ENCODE peak calls at places on chromosomes 2 and 18, in seven cellular contexts. One of them, this sample, is unnamed.

GRCh38 chr2:3491306-3491705 is 28.0 kb downstream of the ADI1 start:
- DNase-seq in KBM-7: no peak
- DNase-seq in M059J: no peak
- DNase-seq in activated CD8-positive, alpha-beta memory T cell treated with anti-CD3 and anti-CD28 coated beads, Interleukin-2, amount 50 U/mL, for 4 hours: no peak
- DNase-seq in effector memory CD4-positive, alpha-beta T cell: no peak
- DNase-seq in neuronal stem cell: no peak
- DNase-seq in NCI-H774: no peak
- DNase-seq in this sample: no peak

GRCh38 chr2:83081835-83082522 is 1377.1 kb downstream of the SUCLG1 start:
- DNase-seq in KBM-7: peak
- DNase-seq in M059J: peak
- DNase-seq in activated CD8-positive, alpha-beta memory T cell treated with anti-CD3 and anti-CD28 coated beads, Interleukin-2, amount 50 U/mL, for 4 hours: no peak
- DNase-seq in effector memory CD4-positive, alpha-beta T cell: no peak
- DNase-seq in neuronal stem cell: no peak
- DNase-seq in NCI-H774: peak
- DNase-seq in this sample: peak

GRCh38 chr18:32803571-32803970 is 30.7 kb upstream of the KLHL14 start:
- DNase-seq in KBM-7: no peak
- DNase-seq in M059J: no peak
- DNase-seq in activated CD8-positive, alpha-beta memory T cell treated with anti-CD3 and anti-CD28 coated beads, Interleukin-2, amount 50 U/mL, for 4 hours: no peak
- DNase-seq in effector memory CD4-positive, alpha-beta T cell: no peak
- DNase-seq in neuronal stem cell: peak
- DNase-seq in NCI-H774: no peak
- DNase-seq in this sample: no peak

GRCh38 chr2:23622966-23623665 is 238.1 kb downstream of the KLHL29 start:
- DNase-seq in KBM-7: no peak
- DNase-seq in M059J: no peak
- DNase-seq in activated CD8-positive, alpha-beta memory T cell treated with anti-CD3 and anti-CD28 coated beads, Interleukin-2, amount 50 U/mL, for 4 hours: no peak
- DNase-seq in effector memory CD4-positive, alpha-beta T cell: no peak
- DNase-seq in neuronal stem cell: no peak
- DNase-seq in NCI-H774: no peak
- DNase-seq in this sample: no peak

GRCh38 chr2:12119841-12120240 is 373.4 kb downstream of the LPIN1 start:
- DNase-seq in KBM-7: no peak
- DNase-seq in M059J: peak
- DNase-seq in activated CD8-positive, alpha-beta memory T cell treated with anti-CD3 and anti-CD28 coated beads, Interleukin-2, amount 50 U/mL, for 4 hours: no peak
- DNase-seq in effector memory CD4-positive, alpha-beta T cell: no peak
- DNase-seq in neuronal stem cell: no peak
- DNase-seq in NCI-H774: no peak
- DNase-seq in this sample: no peak

GRCh38 chr2:28750316-28751101 is 1.1 kb upstream of the PPP1CB start:
- DNase-seq in KBM-7: peak
- DNase-seq in M059J: peak
- DNase-seq in activated CD8-positive, alpha-beta memory T cell treated with anti-CD3 and anti-CD28 coated beads, Interleukin-2, amount 50 U/mL, for 4 hours: peak
- DNase-seq in effector memory CD4-positive, alpha-beta T cell: peak
- DNase-seq in neuronal stem cell: no peak
- DNase-seq in NCI-H774: peak
- DNase-seq in this sample: peak

GRCh38 chr2:61759718-61760117 is 94.1 kb downstream of the FAM161A start:
- DNase-seq in KBM-7: no peak
- DNase-seq in M059J: peak
- DNase-seq in activated CD8-positive, alpha-beta memory T cell treated with anti-CD3 and anti-CD28 coated beads, Interleukin-2, amount 50 U/mL, for 4 hours: no peak
- DNase-seq in effector memory CD4-positive, alpha-beta T cell: no peak
- DNase-seq in neuronal stem cell: no peak
- DNase-seq in NCI-H774: no peak
- DNase-seq in this sample: no peak

GRCh38 chr2:60046529-60046928 is 506.9 kb downstream of the BCL11A start:
- DNase-seq in KBM-7: no peak
- DNase-seq in M059J: no peak
- DNase-seq in activated CD8-positive, alpha-beta memory T cell treated with anti-CD3 and anti-CD28 coated beads, Interleukin-2, amount 50 U/mL, for 4 hours: no peak
- DNase-seq in effector memory CD4-positive, alpha-beta T cell: no peak
- DNase-seq in neuronal stem cell: no peak
- DNase-seq in NCI-H774: no peak
- DNase-seq in this sample: no peak

GRCh38 chr18:69718912-69719547 is 228.6 kb downstream of the CD226 start:
- DNase-seq in KBM-7: no peak
- DNase-seq in M059J: no peak
- DNase-seq in activated CD8-positive, alpha-beta memory T cell treated with anti-CD3 and anti-CD28 coated beads, Interleukin-2, amount 50 U/mL, for 4 hours: no peak
- DNase-seq in effector memory CD4-positive, alpha-beta T cell: no peak
- DNase-seq in neuronal stem cell: no peak
- DNase-seq in NCI-H774: no peak
- DNase-seq in this sample: peak

GRCh38 chr2:203112342-203112741 is 97.7 kb downstream of the NBEAL1 start:
- DNase-seq in KBM-7: no peak
- DNase-seq in M059J: no peak
- DNase-seq in activated CD8-positive, alpha-beta memory T cell treated with anti-CD3 and anti-CD28 coated beads, Interleukin-2, amount 50 U/mL, for 4 hours: no peak
- DNase-seq in effector memory CD4-positive, alpha-beta T cell: no peak
- DNase-seq in neuronal stem cell: no peak
- DNase-seq in NCI-H774: no peak
- DNase-seq in this sample: no peak

GRCh38 chr2:73984922-73985317 is 210 bp downstream of the TET3 start:
- DNase-seq in KBM-7: peak
- DNase-seq in M059J: no peak
- DNase-seq in activated CD8-positive, alpha-beta memory T cell treated with anti-CD3 and anti-CD28 coated beads, Interleukin-2, amount 50 U/mL, for 4 hours: peak
- DNase-seq in effector memory CD4-positive, alpha-beta T cell: peak
- DNase-seq in neuronal stem cell: no peak
- DNase-seq in NCI-H774: peak
- DNase-seq in this sample: no peak

GRCh38 chr2:112582314-112582746 is 2.1 kb upstream of the CHCHD5 start:
- DNase-seq in KBM-7: peak
- DNase-seq in M059J: peak
- DNase-seq in activated CD8-positive, alpha-beta memory T cell treated with anti-CD3 and anti-CD28 coated beads, Interleukin-2, amount 50 U/mL, for 4 hours: peak
- DNase-seq in effector memory CD4-positive, alpha-beta T cell: peak
- DNase-seq in neuronal stem cell: no peak
- DNase-seq in NCI-H774: peak
- DNase-seq in this sample: peak

GRCh38 chr2:204687776-204688175 is 142.5 kb downstream of the PARD3B start:
- DNase-seq in KBM-7: no peak
- DNase-seq in M059J: no peak
- DNase-seq in activated CD8-positive, alpha-beta memory T cell treated with anti-CD3 and anti-CD28 coated beads, Interleukin-2, amount 50 U/mL, for 4 hours: no peak
- DNase-seq in effector memory CD4-positive, alpha-beta T cell: no peak
- DNase-seq in neuronal stem cell: no peak
- DNase-seq in NCI-H774: no peak
- DNase-seq in this sample: no peak

GRCh38 chr18:48106976-48107781 is 176.7 kb upstream of the SMAD2 start:
- DNase-seq in KBM-7: peak
- DNase-seq in M059J: peak
- DNase-seq in activated CD8-positive, alpha-beta memory T cell treated with anti-CD3 and anti-CD28 coated beads, Interleukin-2, amount 50 U/mL, for 4 hours: no peak
- DNase-seq in effector memory CD4-positive, alpha-beta T cell: no peak
- DNase-seq in neuronal stem cell: no peak
- DNase-seq in NCI-H774: no peak
- DNase-seq in this sample: no peak

This sample was measured in OCI-M1.